ENCODE peak calls at places on chromosomes 6 and 20, in four cellular contexts. G is heart left ventricle, Q is mammary epithelial cell, C is thyroid gland. H is an unnamed sample.

GRCh38 chr6:106473807-106474206 is 113.3 kb downstream of the CRYBG1 start:
- DNase-seq in Q (peak; percentile 77), G (no peak), C (no peak), H (no peak)

GRCh38 chr20:13868331-13868730 is 83.5 kb downstream of the NDUFAF5 start:
- DNase-seq in C (no peak), G (no peak), Q (peak; percentile 57), H (no peak)

GRCh38 chr6:38220069-38220723 is 400.7 kb downstream of the ZFAND3 start:
- DNase-seq in C (no peak), G (no peak), Q (no peak), H (no peak)

GRCh38 chr6:27931209-27931608 is 19.0 kb upstream of the OR2B2 start:
- DNase-seq in Q (no peak), G (no peak), C (no peak), H (no peak)

GRCh38 chr6:119533603-119534279 is 184.2 kb upstream of the MAN1A1 start:
- DNase-seq in C (no peak), Q (peak; percentile 83), G (no peak), H (no peak)

GRCh38 chr6:138945354-138945753 is 42.7 kb downstream of the REPS1 start:
- DNase-seq in C (no peak), G (no peak), Q (no peak), H (no peak)

GRCh38 chr20:38278763-38279162 is 18.2 kb upstream of the KIAA1755 start:
- DNase-seq in G (no peak), C (no peak), Q (no peak), H (peak; percentile 33)

GRCh38 chr6:156687875-156688549 is 89.2 kb upstream of the ARID1B start:
- DNase-seq in C (peak; percentile 13), Q (no peak), G (no peak), H (no peak)

GRCh38 chr6:53437557-53438202 is 88.9 kb upstream of the ELOVL5 start:
- DNase-seq in Q (peak; percentile 75), C (peak; percentile 32), G (no peak), H (no peak)

GRCh38 chr20:38034108-38034649 is 633 bp downstream of the RPRD1B start:
- DNase-seq in Q (peak; percentile 6), G (no peak), C (no peak), H (no peak)

GRCh38 chr20:23179766-23180403 is 93.8 kb upstream of the CD93 start:
- DNase-seq in Q (no peak), G (no peak), C (no peak), H (no peak)

GRCh38 chr6:11491998-11492397 is 45.6 kb upstream of the TMEM170B start:
- DNase-seq in G (no peak), Q (no peak), C (no peak), H (no peak)

GRCh38 chr6:68572525-68572924 is 62.6 kb upstream of the ADGRB3 start:
- DNase-seq in Q (peak; percentile 1), G (no peak), C (no peak), H (no peak)

GRCh38 chr6:16964553-16965499 is 137.0 kb upstream of the STMND1 start:
- DNase-seq in C (peak; percentile 68), G (peak; percentile 70), Q (peak; percentile 45), H (no peak)

GRCh38 chr6:82068721-82069120 is 178.8 kb downstream of the IBTK start:
- DNase-seq in C (no peak), G (no peak), Q (no peak), H (no peak)

GRCh38 chr6:3962897-3963296 is 113.7 kb downstream of the FAM50B start:
- DNase-seq in Q (no peak), G (no peak), C (no peak), H (no peak)

GRCh38 chr6:111625511-111626331 is 20.0 kb upstream of the TRAF3IP2 start:
- DNase-seq in Q (peak; percentile 53), C (peak; percentile 30), G (no peak), H (no peak)

GRCh38 chr20:39342463-39342862 is 380.3 kb downstream of the DHX35 start:
- DNase-seq in C (no peak), Q (no peak), G (no peak), H (no peak)

GRCh38 chr6:149337330-149337729 is 19.8 kb downstream of the TAB2 start:
- DNase-seq in C (no peak), G (no peak), Q (no peak), H (no peak)

GRCh38 chr6:46925563-46926253 is 4.0 kb upstream of the ADGRF5 start:
- DNase-seq in C (no peak), Q (peak; percentile 71), G (no peak), H (peak; percentile 75)

GRCh38 chr6:137699036-137699683 is 167.9 kb upstream of the TNFAIP3 start:
- DNase-seq in C (no peak), G (no peak), Q (no peak), H (no peak)

GRCh38 chr6:136129365-136129764 is 120.7 kb downstream of the MTFR2 start:
- DNase-seq in C (no peak), G (no peak), Q (no peak), H (no peak)

GRCh38 chr6:5850848-5851255 is 155.9 kb downstream of the NRN1 start:
- DNase-seq in G (no peak), Q (no peak), C (no peak), H (no peak)

GRCh38 chr6:112286010-112286409 is 31.6 kb upstream of the LAMA4 start:
- DNase-seq in G (no peak), Q (no peak), C (no peak), H (no peak)

GRCh38 chr6:5626727-5627426 is 365.6 kb downstream of the FARS2 start:
- DNase-seq in G (no peak), Q (no peak), C (no peak), H (no peak)

GRCh38 chr6:45737331-45738056 is 278.2 kb downstream of the CLIC5 start:
- DNase-seq in Q (no peak), C (no peak), G (no peak), H (no peak)

GRCh38 chr6:106847116-106847515 is 127.4 kb downstream of the CD24 start:
- DNase-seq in Q (no peak), C (no peak), G (no peak), H (no peak)

GRCh38 chr20:44496976-44497375 is 21.3 kb downstream of the TTPAL start:
- DNase-seq in G (no peak), Q (peak; percentile 97), C (no peak), H (peak; percentile 98)

GRCh38 chr6:140193269-140193668 is 818.8 kb upstream of the CITED2 start:
- DNase-seq in G (no peak), C (no peak), Q (no peak), H (no peak)

GRCh38 chr6:137881522-137881886 is 14.4 kb downstream of the TNFAIP3 start:
- DNase-seq in C (no peak), G (no peak), Q (peak; percentile 34), H (no peak)

GRCh38 chr6:131519670-131520436 is 53.2 kb upstream of the ARG1 start:
- DNase-seq in G (no peak), C (peak; percentile 51), Q (peak; percentile 29), H (no peak)

GRCh38 chr6:36334832-36335459 is 1.7 kb downstream of the BNIP5 start:
- DNase-seq in G (no peak), C (no peak), Q (no peak), H (no peak)

GRCh38 chr6:56837322-56837894 is 117.5 kb upstream of the BEND6 start:
- DNase-seq in C (no peak), G (no peak), Q (no peak), H (no peak)

GRCh38 chr20:9609892-9610502 is 95.6 kb downstream of the LAMP5 start:
- DNase-seq in Q (peak; percentile 57), G (peak; percentile 47), C (peak; percentile 55), H (no peak)

GRCh38 chr6:136740050-136740974 is 52.0 kb downstream of the MAP3K5 start:
- DNase-seq in C (no peak), G (no peak), Q (no peak), H (no peak)

GRCh38 chr6:151753581-151753980 is 53.9 kb upstream of the ESR1 start:
- DNase-seq in Q (no peak), C (no peak), G (no peak), H (no peak)

GRCh38 chr6:2855061-2855519 is 13.4 kb upstream of the SERPINB1 start:
- DNase-seq in Q (no peak), C (no peak), G (no peak), H (no peak)

GRCh38 chr6:91911945-91912344 is 1325.1 kb upstream of the MAP3K7 start:
- DNase-seq in Q (no peak), C (no peak), G (no peak), H (no peak)

GRCh38 chr20:48769111-48769879 is 58.5 kb downstream of the PREX1 start:
- DNase-seq in G (no peak), Q (no peak), C (no peak), H (no peak)

GRCh38 chr20:48767269-48767960 is 60.4 kb downstream of the PREX1 start:
- DNase-seq in G (no peak), C (no peak), Q (no peak), H (peak; percentile 68)

GRCh38 chr20:48765359-48765758 is 62.4 kb downstream of the PREX1 start:
- DNase-seq in Q (no peak), C (no peak), G (no peak), H (no peak)

GRCh38 chr20:48763183-48764030 is 64.4 kb downstream of the PREX1 start:
- DNase-seq in C (no peak), Q (no peak), G (peak; percentile 49), H (peak; percentile 76)

DNA sequence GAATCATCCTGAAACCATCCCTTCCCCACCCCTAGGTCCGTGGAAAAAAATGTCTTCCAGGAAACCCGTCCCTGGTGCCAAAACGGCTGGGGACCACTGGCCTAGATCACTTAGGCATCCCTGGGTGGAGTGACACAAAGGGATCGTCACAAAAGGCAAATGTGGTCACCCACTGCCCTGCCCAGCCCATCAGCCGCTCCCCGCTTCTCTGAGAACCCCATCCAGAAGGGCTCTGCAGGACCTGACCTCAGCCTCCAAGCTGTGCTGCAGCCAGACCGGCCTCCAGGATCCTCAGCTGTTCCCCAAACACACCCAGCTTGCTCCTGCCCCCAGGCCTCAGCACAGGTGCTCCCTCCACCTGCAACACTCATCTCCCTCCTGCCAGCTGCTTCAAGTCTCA is 61.6 kb downstream of the PREX1 start:
- DNase-seq in G (no peak), C (no peak), Q (no peak), H (peak; percentile 77)
- H3K4me1 ChIP-seq in G (peaks cover 38% of the 10 kb centered on the region), C (no peaks in the 10 kb centered on the region), Q (no peaks in the 10 kb centered on the region), H (no peaks in the 10 kb centered on the region)

DNA sequence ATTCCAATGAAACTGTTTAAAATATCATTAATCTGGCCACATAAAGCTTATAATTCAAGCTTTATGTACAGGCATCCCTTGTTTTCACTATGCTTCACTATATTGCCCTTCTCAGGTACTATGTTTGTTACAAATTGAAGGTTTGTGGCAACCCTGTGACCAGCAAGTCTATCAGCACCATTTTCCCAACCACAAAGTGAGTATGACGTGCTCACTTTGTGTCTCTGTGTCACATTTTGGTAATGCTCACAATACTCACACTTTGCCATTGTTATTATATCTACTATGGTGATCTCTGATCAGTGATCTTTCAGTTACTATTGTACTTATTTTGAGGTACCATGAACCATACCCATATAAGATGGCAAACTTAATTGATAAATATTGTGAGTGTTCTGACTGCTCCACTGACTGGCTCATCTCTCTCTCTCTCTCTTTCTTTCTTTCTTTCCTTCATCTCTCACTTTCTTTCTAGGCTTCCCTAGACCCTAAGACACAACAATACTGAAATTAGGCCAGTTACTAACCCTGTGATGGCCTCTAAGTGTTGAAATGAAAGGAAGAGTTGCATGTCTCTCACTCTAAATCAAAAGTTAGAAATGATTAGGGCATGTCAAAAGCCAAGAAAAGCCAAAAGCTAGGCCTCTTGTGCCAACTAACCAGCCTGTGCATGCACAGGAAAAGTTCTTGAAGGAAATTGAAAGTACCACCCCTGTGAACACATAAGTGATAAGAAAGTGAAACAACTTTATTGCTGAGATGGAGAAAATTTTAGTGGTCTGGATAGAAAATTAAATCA is 227.9 kb downstream of the BCAS1 start:
- DNase-seq in G (no peak), Q (no peak), C (no peak), H (no peak)
- H3K4me1 ChIP-seq in G (no peaks in the 10 kb centered on the region), Q (peaks cover 16% of the 10 kb centered on the region), C (peaks cover 12% of the 10 kb centered on the region), H (peaks cover 28% of the 10 kb centered on the region)

GRCh38 chr6:144341831-144342527 is 56.8 kb downstream of the UTRN start:
- DNase-seq in Q (no peak), C (no peak), G (no peak), H (no peak)
- H3K4me1 ChIP-seq in Q (peaks cover 47% of the 10 kb centered on the region), C (peaks cover 69% of the 10 kb centered on the region), G (peaks cover 94% of the 10 kb centered on the region), H (peaks cover 47% of the 10 kb centered on the region)

GRCh38 chr20:58829531-58829941 is 21.2 kb downstream of the GNAS-AS1 start:
- DNase-seq in G (peak; percentile 58), Q (no peak), C (peak; percentile 74), H (no peak)
- H3K4me1 ChIP-seq in G (peaks cover 9% of the 10 kb centered on the region), Q (no peaks in the 10 kb centered on the region), C (peaks cover 9% of the 10 kb centered on the region), H (no peaks in the 10 kb centered on the region)

H was measured in RWPE2.